ENCODE peak calls at places on chromosomes 13 and 19, in six cellular contexts. U, W, A, L, C and K are unnamed samples.
A peak's percentile ranks its signal among the peaks of the same experiment; 100 is the strongest.

GRCh38 chr13:102440259-102440936 is 38.5 kb upstream of the FGF14 start:
- DNase-seq in L (no peak), W (no peak), C (no peak), A (no peak), U (no peak), K (no peak)

GRCh38 chr13:69485991-69486592 is 621.5 kb upstream of the ATXN8OS start:
- DNase-seq in C (no peak), U (no peak), A (no peak), L (no peak), W (no peak), K (no peak)

GRCh38 chr13:63403726-63404125 is 1988.1 kb upstream of the PCDH20 start:
- DNase-seq in A (no peak), W (no peak), L (no peak), C (no peak), U (no peak), K (no peak)

GRCh38 chr13:63201493-63201892 is 1785.8 kb upstream of the PCDH20 start:
- DNase-seq in W (no peak), U (no peak), L (no peak), C (no peak), A (no peak), K (no peak)

GRCh38 chr19:38068851-38069250 is 155.2 kb downstream of the DPF1 start:
- DNase-seq in W (no peak), L (no peak), U (no peak), C (no peak), A (no peak), K (no peak)

GRCh38 chr19:50300814-50301606 is 28.2 kb downstream of the KCNC3 start:
- DNase-seq in L (no peak), W (no peak), U (peak; percentile 79), A (peak; percentile 49), C (no peak), K (no peak)

GRCh38 chr13:42594577-42595571 is 20.9 kb downstream of the TNFSF11 start:
- DNase-seq in A (peak; percentile 91), U (peak; percentile 66), L (no peak), C (peak; percentile 86), W (peak; percentile 51), K (peak; percentile 71)

GRCh38 chr19:55549500-55550320 is 4.4 kb upstream of the SBK3 start:
- DNase-seq in L (no peak), W (peak; percentile 67), U (peak; percentile 93), C (peak; percentile 68), A (peak; percentile 58), K (peak; percentile 67)

GRCh38 chr19:35897706-35898451 is 2.5 kb downstream of the NFKBID start:
- DNase-seq in C (no peak), U (no peak), L (no peak), A (no peak), W (no peak), K (no peak)

GRCh38 chr19:37506387-37507166 is at the start of gene ZNF793:
- DNase-seq in W (peak; percentile 87), C (peak; percentile 89), L (peak; percentile 68), A (peak; percentile 82), U (peak; percentile 54), K (peak; percentile 74)

GRCh38 chr19:35043906-35044305 is 2.4 kb downstream of the HPN start:
- DNase-seq in U (no peak), C (no peak), L (no peak), A (no peak), W (no peak), K (no peak)

GRCh38 chr13:77836423-77836822 is 82.2 kb downstream of the EDNRB start:
- DNase-seq in L (no peak), A (peak; percentile 78), U (peak; percentile 44), C (peak; percentile 73), W (no peak), K (no peak)

GRCh38 chr19:6847828-6848200 is 39.6 kb upstream of the ADGRE1 start:
- DNase-seq in L (no peak), U (no peak), C (no peak), W (no peak), A (no peak), K (no peak)

GRCh38 chr19:54692294-54692615 is 29.5 kb downstream of the LILRB4 start:
- DNase-seq in L (no peak), C (no peak), U (no peak), A (no peak), W (no peak), K (no peak)

GRCh38 chr13:24202215-24202614 is 41.7 kb downstream of the SPATA13 start:
- DNase-seq in C (no peak), U (no peak), A (no peak), L (no peak), W (no peak), K (no peak)

DNA sequence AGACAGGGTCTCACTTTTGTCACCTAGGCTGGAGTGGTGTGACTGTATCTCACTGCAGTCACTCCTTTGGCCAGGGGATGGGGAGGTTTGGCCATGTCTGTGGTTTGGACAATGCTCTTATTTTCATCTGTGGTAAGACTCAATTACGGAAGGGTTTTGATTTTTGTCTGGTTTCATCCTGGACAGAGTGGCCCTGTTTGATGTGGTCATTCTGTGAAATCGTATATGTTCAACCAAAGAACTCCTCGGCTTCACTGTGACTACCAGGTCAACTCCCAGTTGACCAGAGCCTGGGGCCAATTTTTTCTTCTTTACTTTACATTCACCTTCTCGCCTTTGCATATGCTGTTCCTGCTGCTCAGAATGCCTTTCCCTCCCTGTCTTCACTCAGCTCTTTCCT is 6.8 kb upstream of the CCDC124 start:
- DNase-seq in U (no peak), L (no peak), W (no peak), C (no peak), A (no peak), K (no peak)
- H4K91ac ChIP-seq in U (no peak overlapping the region), L (no peak overlapping the region), W (no peak overlapping the region), C (no peak overlapping the region), A (no peak overlapping the region), K (no peak overlapping the region)

GRCh38 chr13:20819715-20820114 is 46.0 kb upstream of the EEF1AKMT1 start:
- DNase-seq in U (no peak), L (no peak), A (no peak), C (no peak), W (no peak), K (no peak)

GRCh38 chr13:20815469-20815868 is 41.7 kb upstream of the EEF1AKMT1 start:
- DNase-seq in C (peak; percentile 4), U (peak; percentile 15), W (no peak), L (no peak), A (peak; percentile 31), K (no peak)

GRCh38 chr13:20812890-20813289 is 39.1 kb upstream of the EEF1AKMT1 start:
- DNase-seq in L (no peak), C (no peak), W (no peak), U (no peak), A (no peak), K (no peak)

GRCh38 chr13:20810808-20811207 is 37.0 kb upstream of the EEF1AKMT1 start:
- DNase-seq in A (no peak), U (no peak), C (no peak), W (no peak), L (no peak), K (no peak)

DNA sequence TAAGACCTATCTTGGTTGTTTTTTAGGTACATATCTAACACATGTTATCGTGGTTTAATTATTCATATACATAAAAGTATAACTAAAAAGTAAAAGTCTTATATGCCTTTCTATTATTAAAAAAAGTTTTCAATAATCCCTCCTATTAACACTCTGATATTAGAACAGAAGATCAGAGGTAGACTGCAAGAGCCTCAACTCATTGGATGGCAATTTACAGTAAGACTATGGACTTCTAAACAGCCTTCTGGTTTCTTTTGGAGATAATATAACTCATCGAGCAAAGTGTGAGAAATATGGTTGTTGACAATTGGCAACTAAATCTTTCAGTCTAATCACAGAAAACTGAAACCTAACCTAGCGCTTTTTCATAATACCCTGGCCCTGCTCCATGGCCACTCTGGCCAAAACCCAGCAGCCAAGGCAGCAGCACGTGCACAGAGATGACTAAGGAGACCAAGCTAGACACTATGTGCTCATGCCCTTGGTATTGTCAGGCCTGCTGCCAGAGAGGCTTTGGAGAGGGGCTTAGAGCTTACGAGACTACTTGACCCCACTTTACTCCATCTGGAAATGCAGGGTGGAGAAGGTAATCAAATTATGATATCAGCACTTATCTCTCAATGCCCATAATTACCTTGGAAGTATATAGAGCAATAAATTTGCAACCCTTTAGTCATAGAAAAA is 40.6 kb upstream of the EEF1AKMT1 start:
- DNase-seq in L (no peak), W (no peak), C (no peak), A (peak; percentile 96), U (peak; percentile 96), K (no peak)
- H3K4ac ChIP-seq in L (no peak overlapping the region), W (no peak overlapping the region), C (no peak overlapping the region), A (no peak overlapping the region), U (no peak overlapping the region), K (no peak overlapping the region)

DNA sequence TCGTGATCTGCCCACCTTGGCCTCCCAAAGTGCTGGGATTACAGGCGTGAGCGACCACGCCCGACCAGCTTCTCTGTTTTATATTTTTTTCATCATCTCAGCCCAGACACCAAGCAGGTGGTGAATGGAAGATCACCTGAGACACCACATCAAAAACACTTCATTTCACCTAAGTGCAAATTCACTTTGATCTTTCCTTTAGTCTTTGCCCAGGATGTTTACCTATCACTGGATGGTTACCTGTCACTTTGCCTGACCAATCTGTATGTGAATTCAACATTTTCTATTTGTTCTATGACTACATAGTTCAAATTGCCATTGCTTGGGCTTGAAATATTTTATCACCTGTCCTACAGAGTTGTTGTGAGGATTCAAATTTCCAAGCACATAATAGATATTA is 65.7 kb downstream of the PAN3 start:
- DNase-seq in L (no peak), C (no peak), A (no peak), W (no peak), U (no peak), K (no peak)
- H4K91ac ChIP-seq in L (no peak overlapping the region), C (no peak overlapping the region), A (no peak overlapping the region), W (no peak overlapping the region), U (no peak overlapping the region), K (no peak overlapping the region)

GRCh38 chr13:113835461-113836274 is 28.2 kb downstream of the GAS6 start:
- DNase-seq in U (peak; percentile 79), L (no peak), C (peak; percentile 16), W (no peak), A (peak; percentile 65), K (no peak)

GRCh38 chr13:113839536-113840204 is 24.2 kb downstream of the GAS6 start:
- DNase-seq in C (no peak), U (no peak), W (no peak), A (no peak), L (no peak), K (no peak)

GRCh38 chr13:113836917-113837553 is 26.8 kb downstream of the GAS6 start:
- DNase-seq in U (peak; percentile 85), A (peak; percentile 95), C (peak; percentile 19), L (no peak), W (no peak), K (no peak)

GRCh38 chr13:113838711-113839201 is 25.1 kb downstream of the GAS6 start:
- DNase-seq in U (no peak), C (no peak), L (no peak), W (no peak), A (no peak), K (no peak)

DNA sequence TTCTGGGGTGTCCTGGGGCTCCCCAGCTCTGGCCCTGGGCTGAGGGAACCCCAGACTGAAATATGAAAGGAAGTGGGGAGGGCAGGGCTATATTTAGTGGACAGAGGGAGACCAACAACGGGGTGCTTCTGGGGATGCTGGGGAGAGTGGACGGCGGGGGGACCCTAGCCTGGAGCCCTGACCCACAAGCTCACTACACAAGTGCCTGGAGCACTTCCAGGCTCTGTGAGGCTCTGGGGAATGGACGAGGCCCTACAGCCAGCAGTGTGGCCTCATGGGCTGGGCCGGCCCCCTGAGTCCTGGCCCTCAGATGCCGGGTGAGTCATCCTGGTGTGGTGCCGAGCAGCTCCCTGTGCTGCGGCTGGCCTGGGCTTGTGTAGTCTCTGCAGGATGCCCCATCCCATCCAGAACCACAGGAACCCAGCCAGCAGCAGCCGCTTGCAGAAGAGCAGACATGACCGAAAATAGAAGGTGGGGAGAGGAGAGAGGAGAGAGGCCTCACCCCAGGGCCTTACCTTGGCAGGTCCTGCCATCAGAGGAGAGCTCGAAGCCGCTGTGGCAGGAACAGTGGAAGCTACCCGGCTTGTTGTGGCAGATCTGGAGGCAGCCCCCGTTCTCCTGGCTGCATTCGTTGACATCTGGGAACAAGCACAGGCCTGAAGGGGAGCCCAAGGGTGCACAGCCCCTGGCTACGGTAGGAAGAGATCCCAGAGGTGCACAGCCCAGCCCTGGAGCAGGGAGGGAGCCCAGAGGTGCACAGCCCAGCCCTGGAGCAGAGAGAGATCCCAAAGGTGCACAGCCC is 26.1 kb downstream of the GAS6 start:
- DNase-seq in A (peak; percentile 98), W (peak; percentile 71), L (no peak), U (peak; percentile 98), C (peak; percentile 48), K (no peak)
- H3K4ac ChIP-seq in A (peak overlapping the region; percentile 100), W (peak overlapping the region; percentile 12), L (peak overlapping the region; percentile 79), U (peak overlapping the region; percentile 99), C (peak overlapping the region; percentile 86), K (peak overlapping the region; percentile 100)